ENCODE peak calls at places on chromosome 6, in seven cellular contexts. Q is HFFc6, W is A549, L is brain microvascular endothelial cell, O is H9, P is pancreas, A is psoas muscle. F is an unnamed sample.

GRCh38 chr6:146913842-146914562 is 290.2 kb upstream of the STXBP5 start:
- DNase-seq in Q (peak), W (peak), L (peak), O (peak), P (peak), A (peak), F (peak)

GRCh38 chr6:156262014-156262413 is 515.2 kb upstream of the ARID1B start:
- DNase-seq in Q (no peak), W (no peak), L (no peak), O (no peak), P (peak), A (no peak), F (no peak)

GRCh38 chr6:159972506-159973268 is 3.8 kb downstream of the IGF2R start:
- DNase-seq in Q (no peak), W (no peak), L (no peak), O (no peak), P (no peak), A (no peak), F (no peak)

GRCh38 chr6:36848658-36849441 is 9.6 kb upstream of the CPNE5 start:
- DNase-seq in Q (no peak), W (no peak), L (no peak), O (peak), P (peak), A (no peak), F (no peak)

GRCh38 chr6:30752164-30752927 is 8.0 kb upstream of the IER3 start:
- DNase-seq in Q (peak), W (peak), L (peak), O (no peak), P (peak), A (peak), F (peak)

GRCh38 chr6:40077315-40077714 is 143.1 kb upstream of the MOCS1 start:
- DNase-seq in Q (no peak), W (no peak), L (no peak), O (no peak), P (no peak), A (no peak), F (no peak)

GRCh38 chr6:49551126-49551865 is 828 bp downstream of the C6orf141 start:
- DNase-seq in Q (no peak), W (peak), L (no peak), O (peak), P (no peak), A (no peak), F (no peak)

GRCh38 chr6:11987390-11987789 is 24.7 kb upstream of the HIVEP1 start:
- DNase-seq in Q (no peak), W (no peak), L (no peak), O (no peak), P (no peak), A (no peak), F (no peak)

GRCh38 chr6:100445512-100445911 is 19.2 kb downstream of the SIM1 start:
- DNase-seq in Q (no peak), W (no peak), L (no peak), O (no peak), P (no peak), A (no peak), F (no peak)

GRCh38 chr6:33162471-33162870 is 29.8 kb downstream of the COL11A2 start:
- DNase-seq in Q (no peak), W (no peak), L (no peak), O (no peak), P (no peak), A (no peak), F (no peak)

GRCh38 chr6:32829495-32829894 is 9.0 kb downstream of the TAP2 start:
- DNase-seq in Q (no peak), W (no peak), L (no peak), O (no peak), P (no peak), A (no peak), F (no peak)

GRCh38 chr6:7165736-7166296 is 58.1 kb downstream of the RREB1 start:
- DNase-seq in Q (no peak), W (no peak), L (no peak), O (no peak), P (no peak), A (no peak), F (no peak)

GRCh38 chr6:56793938-56794337 is 151.2 kb upstream of the DST start:
- DNase-seq in Q (no peak), W (no peak), L (no peak), O (no peak), P (no peak), A (no peak), F (no peak)

GRCh38 chr6:29924731-29925130 is 17.6 kb upstream of the HLA-A start:
- DNase-seq in Q (no peak), W (no peak), L (no peak), O (no peak), P (no peak), A (no peak), F (no peak)

GRCh38 chr6:154569136-154569862 is 58.8 kb upstream of the CNKSR3 start:
- DNase-seq in Q (no peak), W (no peak), L (no peak), O (no peak), P (no peak), A (no peak), F (no peak)

GRCh38 chr6:112881027-112881426 is 533.9 kb downstream of the RFPL4B start:
- DNase-seq in Q (peak), W (no peak), L (peak), O (no peak), P (no peak), A (no peak), F (no peak)

GRCh38 chr6:166556336-166556735 is 30.1 kb downstream of the RAMACL start:
- DNase-seq in Q (no peak), W (no peak), L (no peak), O (no peak), P (no peak), A (no peak), F (no peak)

GRCh38 chr6:43790031-43790430 is 20.0 kb downstream of the VEGFA start:
- DNase-seq in Q (no peak), W (no peak), L (no peak), O (no peak), P (no peak), A (peak), F (peak)

GRCh38 chr6:52640916-52641315 is 30.0 kb upstream of the TMEM14A start:
- DNase-seq in Q (no peak), W (no peak), L (no peak), O (no peak), P (no peak), A (no peak), F (no peak)

GRCh38 chr6:87391334-87391733 is 16.4 kb upstream of the CFAP206 start:
- DNase-seq in Q (peak), W (peak), L (peak), O (peak), P (no peak), A (no peak), F (no peak)

GRCh38 chr6:121161881-121162280 is 172.4 kb downstream of the TBC1D32 start:
- DNase-seq in Q (no peak), W (no peak), L (no peak), O (no peak), P (no peak), A (no peak), F (no peak)

GRCh38 chr6:168053957-168054471 is 25.0 kb downstream of the FRMD1 start:
- DNase-seq in Q (no peak), W (no peak), L (no peak), O (no peak), P (no peak), A (no peak), F (no peak)

GRCh38 chr6:31158863-31159855 is 770 bp downstream of the TCF19 start:
- DNase-seq in Q (no peak), W (no peak), L (peak), O (peak), P (no peak), A (no peak), F (no peak)

GRCh38 chr6:100152201-100152600 is 158.2 kb upstream of the MCHR2 start:
- DNase-seq in Q (no peak), W (no peak), L (no peak), O (no peak), P (no peak), A (no peak), F (no peak)

GRCh38 chr6:112225691-112226090 is 28.7 kb downstream of the LAMA4 start:
- DNase-seq in Q (no peak), W (no peak), L (no peak), O (no peak), P (no peak), A (no peak), F (no peak)

GRCh38 chr6:72522735-72523141 is 99.1 kb upstream of the KCNQ5 start:
- DNase-seq in Q (no peak), W (peak), L (no peak), O (peak), P (peak), A (no peak), F (no peak)

GRCh38 chr6:501891-502601 is 110.5 kb downstream of the IRF4 start:
- DNase-seq in Q (no peak), W (no peak), L (no peak), O (no peak), P (no peak), A (no peak), F (no peak)

GRCh38 chr6:125020385-125020784 is 58.1 kb downstream of the RNF217 start:
- DNase-seq in Q (no peak), W (no peak), L (no peak), O (no peak), P (no peak), A (no peak), F (no peak)

GRCh38 chr6:115783402-115784061 is 277.2 kb downstream of the FRK start:
- DNase-seq in Q (no peak), W (no peak), L (no peak), O (no peak), P (peak), A (peak), F (no peak)

GRCh38 chr6:52360601-52361346 is 1.2 kb upstream of the PAQR8 start:
- DNase-seq in Q (no peak), W (no peak), L (no peak), O (no peak), P (no peak), A (no peak), F (no peak)

DNA sequence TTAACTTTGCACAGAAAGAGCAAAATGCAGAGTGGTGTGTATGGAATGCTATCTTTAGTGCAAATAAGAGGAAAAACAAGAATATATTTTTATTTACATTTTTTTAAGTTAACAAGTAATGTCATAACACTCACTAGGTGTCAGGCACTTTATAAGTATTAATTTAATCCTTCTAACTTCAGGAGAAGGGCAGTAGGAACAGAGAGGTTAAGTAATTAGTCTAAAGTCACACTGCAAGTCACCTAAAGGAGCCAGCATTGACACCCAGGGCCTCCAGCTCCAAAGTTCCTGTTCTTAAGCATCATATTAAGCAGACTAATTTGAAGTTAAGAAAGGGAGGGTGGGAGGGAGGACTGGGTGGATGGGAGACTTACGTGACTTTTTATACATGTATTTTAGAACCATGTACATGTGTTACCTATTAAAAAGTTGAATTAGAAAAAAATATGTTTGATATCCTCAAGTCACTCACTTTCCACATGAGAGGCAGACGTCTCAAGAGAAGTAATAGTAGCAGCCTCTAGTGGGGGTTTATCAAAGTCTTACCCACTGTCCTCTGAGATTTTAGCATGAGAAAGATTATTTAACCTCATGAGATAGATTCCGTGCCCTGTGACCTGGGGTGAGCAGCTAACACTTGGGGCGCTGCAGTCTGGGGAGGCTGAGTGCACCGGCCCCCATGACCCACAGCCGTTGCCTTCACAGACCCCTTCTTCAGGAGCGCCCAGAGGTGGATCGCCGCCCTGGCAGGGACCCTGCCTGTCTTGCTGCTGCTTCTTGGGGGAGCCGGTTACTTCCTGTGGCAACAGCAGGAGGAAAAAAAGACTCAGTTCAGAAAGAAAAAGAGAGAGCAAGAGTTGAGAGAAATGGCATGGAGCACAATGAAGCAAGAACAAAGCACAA is 7.0 kb downstream of the BTN3A1 start:
- DNase-seq in Q (no peak), W (no peak), L (no peak), O (no peak), P (no peak), A (no peak), F (no peak)
- TF ChIP-seq CTCF in Q (no peak), W (no peak), L (no peak), O (no peak), P (no peak), A (no peak), F (no peak)

DNA sequence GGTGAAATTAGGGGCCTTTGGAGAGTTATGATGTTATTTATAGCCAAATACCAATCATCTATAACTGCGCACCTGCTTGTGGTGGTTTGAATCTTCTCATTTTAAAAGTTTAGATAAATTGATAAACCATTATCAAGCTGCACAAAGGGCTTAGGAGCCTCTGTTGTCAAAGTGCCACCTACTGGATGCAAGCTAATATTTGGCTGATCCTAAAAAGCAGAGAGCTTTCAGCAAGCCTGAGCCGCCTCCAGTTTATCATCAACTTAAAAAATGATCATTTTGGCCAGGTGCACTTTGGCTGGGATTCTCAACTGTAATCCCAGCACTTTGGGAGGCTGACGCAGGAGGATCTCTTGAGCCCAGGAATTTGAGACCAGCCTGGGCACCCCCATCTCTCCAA is 58.5 kb upstream of the ATXN1 start:
- DNase-seq in Q (no peak), W (peak), L (no peak), O (no peak), P (no peak), A (no peak), F (no peak)
- TF ChIP-seq CTCF in Q (peak), W (peak), L (peak), O (peak), P (no peak), A (no peak), F (no peak)

DNA sequence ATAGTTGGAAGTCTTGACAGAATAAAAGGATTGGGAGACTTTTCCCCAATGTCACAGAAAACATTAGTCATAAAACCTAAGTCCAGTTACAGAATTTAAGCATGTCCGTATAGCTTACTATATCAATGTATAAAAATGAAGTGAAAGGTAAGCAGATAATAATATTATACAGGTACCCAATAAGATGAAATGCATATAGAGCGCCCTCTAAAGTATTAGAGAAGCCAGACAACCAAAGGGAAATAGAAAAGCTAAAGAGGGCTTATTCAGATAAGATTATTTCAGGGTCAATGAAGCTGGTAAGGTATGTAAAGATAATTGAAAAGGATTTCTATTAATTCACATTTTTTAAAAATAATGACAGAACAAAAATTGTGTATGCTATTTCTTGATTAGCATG is 947.7 kb upstream of the MAP3K7 start:
- DNase-seq in Q (no peak), W (no peak), L (no peak), O (no peak), P (no peak), A (no peak), F (no peak)
- TF ChIP-seq CTCF in Q (no peak), W (no peak), L (no peak), O (peak), P (no peak), A (no peak), F (no peak)

GRCh38 chr6:24568687-24569086 is 73.9 kb downstream of the ALDH5A1 start:
- DNase-seq in Q (no peak), W (no peak), L (no peak), O (no peak), P (no peak), A (no peak), F (no peak)

GRCh38 chr6:24558516-24558915 is 63.7 kb downstream of the ALDH5A1 start:
- DNase-seq in Q (no peak), W (no peak), L (no peak), O (no peak), P (no peak), A (no peak), F (no peak)

GRCh38 chr6:24565196-24565595 is 70.4 kb downstream of the ALDH5A1 start:
- DNase-seq in Q (no peak), W (no peak), L (no peak), O (no peak), P (no peak), A (no peak), F (no peak)

GRCh38 chr6:24566020-24566752 is 71.4 kb downstream of the ALDH5A1 start:
- DNase-seq in Q (peak), W (no peak), L (peak), O (no peak), P (no peak), A (no peak), F (no peak)

GRCh38 chr6:24564081-24564480 is 69.3 kb downstream of the ALDH5A1 start:
- DNase-seq in Q (no peak), W (no peak), L (no peak), O (no peak), P (no peak), A (no peak), F (no peak)
- TF ChIP-seq CTCF in Q (no peak), W (no peak), L (no peak), O (no peak), P (no peak), A (no peak), F (no peak)

GRCh38 chr6:41452763-41453162 is 93.4 kb upstream of the FOXP4 start:
- DNase-seq in Q (no peak), W (no peak), L (no peak), O (no peak), P (no peak), A (no peak), F (no peak)

GRCh38 chr6:41451515-41452163 is 94.5 kb upstream of the FOXP4 start:
- DNase-seq in Q (peak), W (no peak), L (no peak), O (no peak), P (no peak), A (peak), F (no peak)

GRCh38 chr6:41449399-41450245 is 96.6 kb upstream of the FOXP4 start:
- DNase-seq in Q (no peak), W (peak), L (no peak), O (no peak), P (peak), A (peak), F (no peak)

GRCh38 chr6:41450581-41450980 is 95.6 kb upstream of the FOXP4 start:
- DNase-seq in Q (no peak), W (no peak), L (no peak), O (no peak), P (no peak), A (no peak), F (no peak)

DNA sequence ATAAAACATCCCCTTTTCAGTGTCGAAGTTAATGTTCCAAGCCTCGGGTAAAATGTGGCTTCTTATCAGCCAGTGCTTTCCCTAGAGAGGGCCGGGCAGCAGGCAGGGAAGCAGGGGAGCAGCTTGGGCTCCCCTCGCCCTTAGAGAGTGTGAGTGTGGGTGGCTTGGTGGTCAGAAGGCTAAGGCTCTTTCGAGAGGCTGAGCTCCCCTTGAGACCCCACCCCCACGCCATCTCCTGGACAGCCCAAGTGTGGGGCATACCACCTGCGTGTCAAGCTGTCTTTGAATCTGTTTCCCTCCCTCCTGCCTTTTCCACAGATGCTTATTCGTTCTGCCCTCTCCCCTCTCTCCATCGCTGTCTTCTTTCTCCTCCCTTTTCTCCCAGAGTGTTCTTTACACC is 95.1 kb upstream of the FOXP4 start:
- DNase-seq in Q (no peak), W (peak), L (no peak), O (no peak), P (no peak), A (no peak), F (no peak)
- TF ChIP-seq CTCF in Q (no peak), W (no peak), L (peak), O (peak), P (no peak), A (no peak), F (no peak)

DNA sequence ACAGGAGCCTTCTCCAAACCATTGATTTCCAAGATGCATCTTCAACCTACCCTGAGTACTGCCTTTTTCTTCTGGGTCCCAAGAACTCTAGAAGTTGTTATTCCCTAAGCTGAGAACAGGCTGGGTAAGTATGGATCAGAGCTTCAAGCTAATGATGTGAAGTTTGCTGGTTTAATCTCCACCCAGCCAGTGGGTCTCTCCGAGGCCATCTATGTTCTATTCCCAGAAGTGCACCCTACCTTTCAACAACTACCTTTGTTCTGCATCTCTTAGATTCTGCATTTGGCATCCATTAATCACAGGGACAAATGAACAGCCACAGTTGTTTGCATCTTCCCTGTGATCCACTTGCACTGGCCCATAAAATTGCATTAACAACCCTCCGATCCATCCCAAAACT is 246.2 kb downstream of the HIVEP2 start:
- DNase-seq in Q (no peak), W (no peak), L (no peak), O (no peak), P (no peak), A (no peak), F (no peak)
- TF ChIP-seq CTCF in Q (peak), W (no peak), L (peak), O (peak), P (no peak), A (no peak), F (no peak)

DNA sequence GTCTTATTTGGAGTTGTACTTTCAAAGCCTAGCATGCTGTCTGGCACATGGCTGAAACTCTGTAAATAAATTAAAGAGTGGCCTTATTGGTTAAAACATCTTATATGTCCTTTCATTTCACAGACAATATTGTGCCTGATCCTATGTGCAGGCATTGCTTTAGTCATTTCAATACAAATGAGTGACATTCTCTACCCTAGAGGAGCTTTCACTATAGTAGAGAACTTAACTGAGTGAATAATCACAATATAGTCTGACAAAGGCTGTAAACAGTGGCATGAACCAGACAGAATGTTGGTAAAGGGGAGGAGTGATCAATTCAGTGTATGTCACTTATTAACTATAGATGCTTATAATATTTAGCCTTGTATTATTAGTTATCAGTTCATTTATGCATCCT is 481.8 kb downstream of the TFAP2B start:
- DNase-seq in Q (no peak), W (no peak), L (no peak), O (no peak), P (no peak), A (no peak), F (no peak)
- TF ChIP-seq CTCF in Q (no peak), W (no peak), L (no peak), O (no peak), P (no peak), A (no peak), F (no peak)

F was measured in CD14-positive monocyte.